ENCODE peak calls at places on chromosome 6, in seven cellular contexts. C is Peyer's patch, P is transverse colon, W is heart left ventricle, Z is cardiac muscle cell, J is BJ, K is stomach. O is an unnamed sample.

GRCh38 chr6:45966340-45966739 is 49.3 kb downstream of the CLIC5 start:
- DNase-seq in C (no peak), P (no peak), W (no peak), K (no peak), Z (no peak), J (no peak), O (no peak)

GRCh38 chr6:29925341-29926080 is 16.8 kb upstream of the HLA-A start:
- DNase-seq in K (no peak), J (no peak), C (no peak), P (no peak), W (no peak), Z (no peak), O (no peak)

GRCh38 chr6:12119085-12119588 is 107.0 kb downstream of the HIVEP1 start:
- DNase-seq in Z (peak), P (no peak), C (no peak), K (no peak), W (no peak), J (no peak), O (no peak)

GRCh38 chr6:45420083-45420908 is 42.6 kb upstream of the SUPT3H start:
- DNase-seq in K (no peak), C (no peak), W (peak), Z (peak), P (peak), J (no peak), O (no peak)

GRCh38 chr6:117591405-117591804 is 10.9 kb downstream of the GOPC start:
- DNase-seq in J (no peak), Z (peak), W (no peak), K (no peak), C (no peak), P (no peak), O (no peak)

GRCh38 chr6:35804996-35805736 is at the start of gene LHFPL5:
- DNase-seq in C (peak), K (peak), Z (peak), P (peak), W (peak), J (no peak), O (no peak)

GRCh38 chr6:135693971-135694370 is 157.5 kb upstream of the PDE7B start:
- DNase-seq in P (no peak), J (no peak), W (no peak), K (no peak), C (no peak), Z (no peak), O (no peak)

GRCh38 chr6:128179890-128180440 is 279.1 kb upstream of the THEMIS start:
- DNase-seq in W (no peak), J (no peak), C (no peak), P (no peak), Z (no peak), K (no peak), O (no peak)

GRCh38 chr6:39339557-39340555 is 17.4 kb upstream of the KCNK16 start:
- DNase-seq in J (no peak), P (no peak), C (no peak), Z (no peak), W (peak), K (peak), O (no peak)

GRCh38 chr6:148545901-148546300 is 200.9 kb upstream of the UST start:
- DNase-seq in K (no peak), Z (no peak), P (no peak), J (no peak), W (no peak), C (no peak), O (no peak)

GRCh38 chr6:89411269-89412070 is 603 bp downstream of the RRAGD start:
- DNase-seq in C (peak), J (no peak), Z (peak), W (peak), P (peak), K (peak), O (no peak)

GRCh38 chr6:1262704-1263038 is 49.2 kb upstream of the FOXQ1 start:
- DNase-seq in P (no peak), K (no peak), Z (no peak), J (no peak), W (no peak), C (no peak), O (no peak)

GRCh38 chr6:3455490-3456394 is 1.1 kb downstream of the SLC22A23 start:
- DNase-seq in Z (no peak), P (peak), W (peak), C (peak), K (peak), J (no peak), O (no peak)

DNA sequence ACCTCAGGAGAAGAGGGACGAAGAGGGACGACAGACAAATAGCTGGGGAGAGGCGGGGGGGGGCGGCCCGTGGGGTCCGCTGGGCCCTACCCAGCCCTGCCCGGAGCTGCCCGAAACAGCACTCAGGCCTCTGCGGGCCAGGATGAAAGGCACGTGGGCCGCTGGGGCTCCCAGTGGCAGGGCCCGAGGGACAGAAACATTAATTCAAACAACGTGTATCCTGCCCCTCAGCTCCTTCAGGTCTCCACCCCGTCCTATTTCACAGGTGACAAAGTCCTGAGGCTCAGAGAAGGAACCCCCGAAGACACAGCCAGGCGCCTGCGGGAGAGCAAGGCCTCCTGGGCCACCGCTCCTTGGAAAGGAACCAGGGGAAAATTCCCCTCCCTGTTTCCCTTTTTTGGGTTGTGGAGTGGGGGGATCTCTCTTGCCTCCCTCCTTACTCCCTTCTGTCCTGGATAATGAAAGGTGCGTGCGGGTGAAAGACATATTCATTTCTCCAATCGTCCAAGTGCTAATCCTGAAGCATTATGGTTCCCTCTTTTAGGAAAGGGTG is 93.3 kb downstream of the RNASET2 start:
- DNase-seq in W (no peak), J (no peak), Z (no peak), K (no peak), P (no peak), C (no peak), O (no peak)
- H3K4me3 ChIP-seq in W (peak), J (peak), Z (peak), K (peak), P (peak), C (peak), O (peak)

DNA sequence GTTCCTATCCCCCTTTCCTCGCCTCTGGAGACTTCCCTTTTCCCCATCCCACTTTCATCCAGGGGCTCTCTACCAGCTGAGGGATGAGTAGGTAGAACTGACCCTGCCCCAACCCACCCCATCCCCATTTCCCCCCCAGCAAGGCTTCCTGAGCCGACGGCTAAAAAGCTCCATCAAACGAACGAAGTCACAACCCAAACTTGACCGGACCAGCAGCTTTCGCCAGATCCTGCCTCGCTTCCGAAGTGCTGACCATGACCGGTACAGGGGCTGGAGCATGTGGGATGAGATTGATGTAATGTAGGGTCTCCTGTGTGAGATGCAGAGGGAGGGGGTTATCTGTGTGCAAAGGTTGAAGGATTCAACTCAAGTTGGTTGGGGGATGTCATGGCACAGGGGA is 12.7 kb downstream of the SYNGAP1 start:
- DNase-seq in K (no peak), Z (no peak), P (no peak), C (no peak), J (no peak), W (peak), O (no peak)
- TF ChIP-seq CTCF in K (no peak), Z (no peak), P (no peak), C (no peak), J (no peak), W (no peak), O (no peak)

DNA sequence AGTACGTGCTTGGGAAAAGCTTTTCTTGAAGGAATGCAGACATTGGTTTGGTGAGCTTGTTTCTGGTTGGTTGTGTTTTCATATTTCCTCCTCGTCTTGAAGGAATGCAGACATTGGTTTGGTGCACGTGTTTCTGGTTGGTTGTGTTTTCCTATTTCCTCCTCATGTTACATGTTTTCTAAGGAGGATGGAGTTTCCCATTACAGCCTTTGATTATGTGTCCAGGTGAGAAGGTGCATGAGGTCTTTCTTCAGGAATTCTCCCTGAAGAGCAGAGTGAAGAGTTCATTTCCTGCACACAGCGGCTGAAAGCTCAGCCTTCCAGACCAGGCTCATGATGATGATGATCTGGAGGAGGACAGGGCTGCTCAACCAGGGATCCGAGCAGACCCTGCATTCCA is 190.6 kb downstream of the SMOC2 start:
- DNase-seq in Z (no peak), K (no peak), J (no peak), W (no peak), C (no peak), P (no peak), O (no peak)
- H3K4me3 ChIP-seq in Z (no peak), K (no peak), J (no peak), W (no peak), C (no peak), P (no peak), O (no peak)

GRCh38 chr6:87701676-87702588 is at the start of gene AKIRIN2:
- DNase-seq in W (peak), K (peak), P (peak), C (peak), Z (peak), J (peak), O (peak)

GRCh38 chr6:87700351-87700728 is 1.7 kb downstream of the AKIRIN2 start:
- DNase-seq in Z (no peak), P (no peak), W (no peak), K (no peak), C (no peak), J (no peak), O (no peak)

GRCh38 chr6:87702589-87702945 is 534 bp upstream of the AKIRIN2 start:
- DNase-seq in C (no peak), J (no peak), K (no peak), W (no peak), Z (peak), P (no peak), O (no peak)

GRCh38 chr6:87699576-87699975 is 2.5 kb downstream of the AKIRIN2 start:
- DNase-seq in W (no peak), K (no peak), C (no peak), J (no peak), Z (no peak), P (no peak), O (no peak)

GRCh38 chr6:87700729-87701675 is 1.0 kb downstream of the AKIRIN2 start:
- DNase-seq in Z (peak), W (peak), C (peak), P (peak), J (no peak), K (no peak), O (no peak)
- TF ChIP-seq CTCF in Z (no peak), W (no peak), C (no peak), P (no peak), J (peak), K (no peak), O (no peak)

GRCh38 chr6:151399679-151400078 is 8.3 kb upstream of the ZBTB2 start:
- DNase-seq in W (no peak), C (no peak), K (no peak), Z (no peak), P (no peak), J (no peak), O (peak)

GRCh38 chr6:151402228-151402627 is 10.9 kb upstream of the ZBTB2 start:
- DNase-seq in K (no peak), J (no peak), P (no peak), C (no peak), W (no peak), Z (no peak), O (no peak)

GRCh38 chr6:151408858-151409257 is 17.5 kb upstream of the ZBTB2 start:
- DNase-seq in Z (no peak), C (no peak), J (no peak), K (no peak), W (no peak), P (no peak), O (no peak)

GRCh38 chr6:151400473-151400872 is 9.1 kb upstream of the ZBTB2 start:
- DNase-seq in Z (peak), J (peak), W (no peak), P (no peak), C (no peak), K (no peak), O (no peak)

DNA sequence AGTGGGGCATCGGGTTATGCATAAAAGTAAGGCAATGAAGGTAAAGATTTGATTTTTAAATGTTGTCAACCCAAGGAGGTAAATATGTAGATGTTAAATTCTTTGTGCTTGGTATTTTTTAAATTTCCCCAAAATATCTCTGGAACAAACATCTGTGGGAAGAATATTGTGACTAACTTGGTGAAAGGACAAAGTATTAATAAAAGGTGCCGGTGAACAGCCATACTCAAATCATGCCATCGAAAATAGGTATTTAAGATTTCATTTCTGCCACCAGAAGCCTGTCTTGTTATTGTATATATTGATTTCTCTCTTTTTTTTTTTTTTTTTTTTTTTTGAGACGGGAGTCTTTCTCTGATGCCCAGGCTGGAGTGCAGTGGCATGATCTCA is 12.6 kb upstream of the ZBTB2 start:
- DNase-seq in Z (no peak), J (no peak), P (no peak), W (no peak), K (no peak), C (no peak), O (no peak)
- H3K4me3 ChIP-seq in Z (no peak), J (no peak), P (no peak), W (no peak), K (no peak), C (no peak), O (no peak)

DNA sequence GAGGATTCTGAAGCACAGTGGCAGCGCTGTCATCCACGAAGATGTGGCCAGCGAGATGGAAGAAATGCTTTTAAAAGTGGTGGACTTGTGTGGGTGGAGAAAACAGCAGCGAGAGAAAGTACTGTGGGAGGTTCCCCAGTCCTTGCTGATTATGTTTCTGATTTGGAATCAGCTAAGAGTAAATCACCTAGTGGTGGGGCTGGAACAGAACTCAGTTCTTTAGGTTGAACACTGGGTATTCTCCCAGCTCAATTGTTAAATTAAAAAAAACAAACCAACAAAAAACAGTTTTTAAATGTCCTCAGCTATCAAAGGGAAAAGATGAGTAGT is 515 bp upstream of the ZNF322 start:
- DNase-seq in K (no peak), J (no peak), Z (peak), P (no peak), W (no peak), C (no peak), O (no peak)
- TF ChIP-seq CTCF in K (no peak), J (peak), Z (peak), P (peak), W (no peak), C (no peak), O (no peak)

GRCh38 chr6:27669798-27670301 is 196.9 kb upstream of the ZNF184 start:
- DNase-seq in J (no peak), P (no peak), C (no peak), W (no peak), K (no peak), Z (no peak), O (no peak)
- H3K4me3 ChIP-seq in J (no peak), P (no peak), C (no peak), W (no peak), K (no peak), Z (peak), O (no peak)

GRCh38 chr6:68226460-68226859 is 408.6 kb upstream of the ADGRB3 start:
- DNase-seq in C (no peak), Z (peak), J (no peak), P (no peak), W (no peak), K (no peak), O (no peak)
- TF ChIP-seq CTCF in C (no peak), Z (peak), J (no peak), P (no peak), W (peak), K (no peak), O (peak)

DNA sequence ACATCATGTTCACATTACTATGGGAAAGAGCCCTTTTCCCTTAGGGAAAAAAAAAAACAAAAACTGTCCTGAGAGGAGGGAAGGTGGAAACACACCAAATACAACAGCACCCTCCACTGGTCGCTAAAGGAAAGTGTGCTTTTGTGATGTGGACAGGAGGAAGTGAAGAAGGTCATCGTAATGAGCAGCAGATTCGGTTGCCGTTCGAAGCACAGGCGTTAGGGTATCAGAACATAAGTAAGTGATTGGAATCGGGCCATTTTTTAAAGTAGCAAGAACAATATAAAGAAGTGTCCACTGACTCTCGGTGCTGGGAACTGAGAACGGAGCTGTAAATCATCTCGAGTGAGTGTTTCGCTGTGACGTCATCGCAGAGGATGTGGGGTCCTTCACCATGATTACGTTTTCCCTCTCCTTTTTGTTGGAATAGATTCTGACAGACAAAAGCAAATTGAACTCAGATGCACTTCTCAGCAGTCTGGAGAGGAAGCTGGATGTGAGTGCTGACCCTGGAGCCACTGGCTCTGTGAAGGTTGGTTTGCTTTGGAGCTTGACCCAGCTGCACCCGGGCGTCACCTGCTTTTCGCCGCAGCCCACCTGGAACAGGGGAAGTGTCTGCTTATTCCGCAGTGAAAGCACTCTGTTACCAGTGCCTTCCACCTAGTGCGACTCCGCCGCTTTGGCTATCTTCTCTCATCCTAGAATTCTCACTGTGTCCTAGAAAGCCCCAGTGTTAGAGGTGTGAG is 203.6 kb upstream of the GMDS start:
- DNase-seq in C (no peak), W (no peak), P (peak), J (no peak), K (peak), Z (peak), O (peak)
- H3K4me3 ChIP-seq in C (no peak), W (no peak), P (no peak), J (peak), K (no peak), Z (peak), O (no peak)

GRCh38 chr6:168050861-168051586 is 28.0 kb downstream of the FRMD1 start:
- DNase-seq in K (no peak), J (no peak), C (no peak), Z (peak), W (peak), P (no peak), O (no peak)
- TF ChIP-seq CTCF in K (no peak), J (peak), C (peak), Z (peak), W (no peak), P (no peak), O (peak)